ENCODE peak calls at places on chromosomes 12 and 14, in eight cellular contexts. One of them, this sample, is unnamed.

GRCh38 chr14:64508215-64508776 is 3.7 kb downstream of the ZBTB1 start:
- DNase-seq in NCI-H82: peak
- DNase-seq in body of pancreas: no peak
- DNase-seq in nucleus accumbens: no peak
- DNase-seq in SIG-M5: no peak
- DNase-seq in posterior vena cava: no peak
- DNase-seq in left cardiac atrium: no peak
- DNase-seq in substantia nigra: no peak
- DNase-seq in this sample: no peak

GRCh38 chr12:47889040-47889439 is 15.8 kb downstream of the VDR start:
- DNase-seq in SIG-M5: peak
- DNase-seq in nucleus accumbens: no peak
- DNase-seq in left cardiac atrium: no peak
- DNase-seq in NCI-H82: no peak
- DNase-seq in posterior vena cava: no peak
- DNase-seq in body of pancreas: peak
- DNase-seq in substantia nigra: no peak
- DNase-seq in this sample: no peak

GRCh38 chr12:1972260-1972659 is 32.0 kb downstream of the DCP1B start:
- DNase-seq in NCI-H82: no peak
- DNase-seq in substantia nigra: no peak
- DNase-seq in posterior vena cava: no peak
- DNase-seq in nucleus accumbens: no peak
- DNase-seq in body of pancreas: no peak
- DNase-seq in left cardiac atrium: no peak
- DNase-seq in SIG-M5: no peak
- DNase-seq in this sample: no peak

GRCh38 chr12:55822228-55822627 is 4.4 kb downstream of the ORMDL2 start:
- DNase-seq in posterior vena cava: no peak
- DNase-seq in substantia nigra: no peak
- DNase-seq in SIG-M5: no peak
- DNase-seq in body of pancreas: no peak
- DNase-seq in NCI-H82: peak
- DNase-seq in nucleus accumbens: no peak
- DNase-seq in left cardiac atrium: no peak
- DNase-seq in this sample: no peak

GRCh38 chr12:6376079-6376941 is 947 bp upstream of the SCNN1A start:
- DNase-seq in posterior vena cava: peak
- DNase-seq in nucleus accumbens: no peak
- DNase-seq in NCI-H82: no peak
- DNase-seq in body of pancreas: peak
- DNase-seq in SIG-M5: no peak
- DNase-seq in substantia nigra: no peak
- DNase-seq in left cardiac atrium: peak
- DNase-seq in this sample: no peak

GRCh38 chr12:10620078-10620779 is 6.8 kb upstream of the MAGOHB start:
- DNase-seq in nucleus accumbens: no peak
- DNase-seq in posterior vena cava: no peak
- DNase-seq in body of pancreas: no peak
- DNase-seq in left cardiac atrium: no peak
- DNase-seq in SIG-M5: no peak
- DNase-seq in NCI-H82: no peak
- DNase-seq in substantia nigra: no peak
- DNase-seq in this sample: no peak

GRCh38 chr14:72476657-72477499 is 417.0 kb downstream of the DPF3 start:
- DNase-seq in posterior vena cava: no peak
- DNase-seq in nucleus accumbens: no peak
- DNase-seq in substantia nigra: no peak
- DNase-seq in NCI-H82: no peak
- DNase-seq in body of pancreas: no peak
- DNase-seq in left cardiac atrium: peak
- DNase-seq in SIG-M5: peak
- DNase-seq in this sample: no peak

GRCh38 chr14:66099931-66100330 is 386.2 kb upstream of the CCDC196 start:
- DNase-seq in body of pancreas: no peak
- DNase-seq in left cardiac atrium: no peak
- DNase-seq in posterior vena cava: no peak
- DNase-seq in SIG-M5: no peak
- DNase-seq in NCI-H82: no peak
- DNase-seq in substantia nigra: no peak
- DNase-seq in nucleus accumbens: no peak
- DNase-seq in this sample: no peak

GRCh38 chr14:89792489-89793366 is 161.8 kb downstream of the EFCAB11 start:
- DNase-seq in SIG-M5: no peak
- DNase-seq in body of pancreas: peak
- DNase-seq in posterior vena cava: no peak
- DNase-seq in nucleus accumbens: no peak
- DNase-seq in left cardiac atrium: peak
- DNase-seq in substantia nigra: no peak
- DNase-seq in NCI-H82: no peak
- DNase-seq in this sample: no peak

GRCh38 chr14:88614218-88614907 is 51.5 kb downstream of the ZC3H14 start:
- DNase-seq in left cardiac atrium: no peak
- DNase-seq in body of pancreas: no peak
- DNase-seq in NCI-H82: no peak
- DNase-seq in nucleus accumbens: no peak
- DNase-seq in SIG-M5: no peak
- DNase-seq in substantia nigra: no peak
- DNase-seq in posterior vena cava: no peak
- DNase-seq in this sample: no peak

GRCh38 chr12:26493656-26494055 is 298.3 kb downstream of the SSPN start:
- DNase-seq in posterior vena cava: no peak
- DNase-seq in SIG-M5: no peak
- DNase-seq in nucleus accumbens: no peak
- DNase-seq in substantia nigra: no peak
- DNase-seq in NCI-H82: no peak
- DNase-seq in left cardiac atrium: no peak
- DNase-seq in body of pancreas: peak
- DNase-seq in this sample: no peak

This sample was measured in hypothalamus.